ENCODE peak calls at places on chromosomes 4 and X, in seven cellular contexts. X is psoas muscle, I is sigmoid colon, Y is foreskin fibroblast, C is lower leg skin, Q is thoracic aorta, N is NB4. M is an unnamed sample.
A peak's percentile ranks its signal among the peaks of the same experiment; 100 is the strongest.

GRCh38 chr4:22047793-22048192 is 99.2 kb upstream of the KCNIP4 start:
- DNase-seq in X (no peak), I (no peak), Y (no peak), C (no peak), Q (no peak), N (peak; percentile 4), M (no peak)

GRCh38 chr4:78624048-78624447 is 72.5 kb downstream of the ANXA3 start:
- DNase-seq in X (no peak), I (no peak), Y (peak; percentile 22), C (no peak), Q (no peak), N (peak; percentile 37), M (no peak)

GRCh38 chrX:150704030-150704613 is 10.9 kb downstream of the MTMR1 start:
- DNase-seq in X (no peak), I (no peak), Y (peak; percentile 13), C (no peak), Q (no peak), N (no peak), M (peak; percentile 63)

GRCh38 chr4:148007789-148008188 is 275.9 kb downstream of the ARHGAP10 start:
- DNase-seq in X (no peak), I (no peak), Y (no peak), C (no peak), Q (no peak), N (no peak), M (no peak)

GRCh38 chr4:76458829-76459228 is 23.8 kb downstream of the SHROOM3 start:
- DNase-seq in X (no peak), I (no peak), Y (no peak), C (no peak), Q (no peak), N (no peak), M (no peak)

GRCh38 chr4:7911044-7911578 is 28.6 kb downstream of the AFAP1 start:
- DNase-seq in X (peak; percentile 59), I (peak; percentile 74), Y (peak; percentile 94), C (no peak), Q (peak; percentile 24), N (no peak), M (peak; percentile 95)

GRCh38 chr4:66307641-66308438 is 637.6 kb upstream of the EPHA5 start:
- DNase-seq in X (no peak), I (peak; percentile 57), Y (no peak), C (no peak), Q (no peak), N (no peak), M (no peak)

GRCh38 chrX:139881130-139881529 is 51.7 kb downstream of the ATP11C start:
- DNase-seq in X (no peak), I (no peak), Y (peak; percentile 19), C (no peak), Q (no peak), N (no peak), M (peak; percentile 89)

GRCh38 chr4:26441110-26441509 is 49.2 kb downstream of the CCKAR start:
- DNase-seq in X (no peak), I (no peak), Y (peak; percentile 63), C (no peak), Q (no peak), N (no peak), M (peak; percentile 68)

GRCh38 chr4:127809173-127809800 is 27.2 kb downstream of the HSPA4L start:
- DNase-seq in X (no peak), I (no peak), Y (peak; percentile 6), C (no peak), Q (no peak), N (peak; percentile 7), M (peak; percentile 18)
- TF ChIP-seq CTCF in X (no peak), I (no peak), Y (peak; percentile 18), C (no peak), Q (no peak), N (no peak), M (peak; percentile 12)

DNA sequence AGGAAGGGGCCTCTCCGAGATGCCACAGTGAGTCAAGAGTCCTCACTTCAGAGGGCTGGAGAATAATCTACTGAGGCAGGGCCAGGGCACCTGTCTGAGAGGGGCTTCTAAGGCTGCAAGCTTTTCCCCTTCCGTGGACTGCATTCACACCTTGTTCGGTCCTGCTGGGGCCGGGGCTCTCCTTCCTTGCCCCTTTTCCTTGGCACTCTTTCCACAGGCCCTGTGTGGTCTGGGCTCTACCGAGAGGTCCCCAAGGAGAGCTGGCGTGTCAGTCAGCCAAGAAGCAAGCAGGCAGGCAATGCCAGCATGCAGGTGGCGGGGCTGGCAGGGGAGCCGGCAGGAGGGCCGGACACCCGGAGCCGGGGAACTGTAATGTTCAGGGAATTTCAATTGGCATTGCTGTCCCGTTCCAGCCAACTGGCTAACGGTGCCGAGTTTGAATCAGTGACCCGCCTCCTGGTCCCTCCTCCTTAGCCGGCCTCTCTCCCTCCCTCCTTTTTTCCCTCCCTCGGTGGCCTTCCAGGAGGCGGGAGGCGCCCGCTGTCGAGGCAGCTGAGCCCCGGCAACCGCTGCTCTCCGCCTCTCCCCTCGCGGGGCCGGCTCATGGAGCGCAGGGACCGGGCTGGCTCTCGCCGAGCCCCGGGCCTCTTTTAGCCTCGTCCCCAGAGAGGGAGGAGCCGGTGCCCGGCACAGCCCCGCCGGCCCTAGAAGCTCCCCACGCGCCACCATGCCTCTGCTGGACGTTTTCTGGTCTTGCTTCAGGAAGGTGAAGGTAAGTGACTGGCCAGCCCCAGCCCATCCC is at the start of gene STARD8:
- DNase-seq in X (peak; percentile 57), I (no peak), Y (peak; percentile 57), C (peak; percentile 85), Q (peak; percentile 7), N (no peak), M (peak; percentile 42)
- H3K4me3 ChIP-seq in X (peak within 1 kb of the TSS; percentile 53), I (peak within 1 kb of the TSS; percentile 34), Y (peak within 1 kb of the TSS; percentile 41), C (no peak within 1 kb of the TSS), Q (peak within 1 kb of the TSS; percentile 63), N (no peak within 1 kb of the TSS), M (peak within 1 kb of the TSS; percentile 37)

GRCh38 chr4:119082661-119083060 is 53.0 kb upstream of the MYOZ2 start:
- DNase-seq in X (no peak), I (no peak), Y (no peak), C (no peak), Q (no peak), N (no peak), M (no peak)

GRCh38 chr4:119084503-119084902 is 51.1 kb upstream of the MYOZ2 start:
- DNase-seq in X (no peak), I (no peak), Y (no peak), C (no peak), Q (no peak), N (no peak), M (no peak)

GRCh38 chr4:119087656-119088055 is 48.0 kb upstream of the MYOZ2 start:
- DNase-seq in X (no peak), I (no peak), Y (no peak), C (no peak), Q (no peak), N (no peak), M (no peak)

GRCh38 chr4:119081943-119082342 is 53.7 kb upstream of the MYOZ2 start:
- DNase-seq in X (no peak), I (no peak), Y (no peak), C (no peak), Q (no peak), N (no peak), M (no peak)

DNA sequence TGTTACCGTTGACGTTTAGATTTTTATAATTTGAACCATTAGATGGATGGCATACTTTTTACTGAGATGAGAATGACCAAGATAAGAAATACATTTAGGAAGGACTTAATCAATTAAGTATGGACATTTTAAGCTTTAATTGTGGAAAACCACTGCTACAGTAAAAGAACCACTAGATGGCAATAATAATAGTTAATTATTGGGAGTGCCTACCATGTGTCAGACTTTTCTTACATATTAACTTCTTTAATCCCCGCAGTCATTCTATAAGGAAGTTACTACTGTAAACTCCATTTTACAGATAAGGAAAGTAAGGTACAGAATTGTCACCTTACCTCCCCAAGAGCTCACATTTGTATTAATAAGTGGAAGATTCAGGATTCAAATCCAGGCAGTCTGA is 48.5 kb upstream of the MYOZ2 start:
- DNase-seq in X (no peak), I (no peak), Y (peak; percentile 55), C (no peak), Q (no peak), N (no peak), M (peak; percentile 51)
- TF ChIP-seq CTCF in X (peak; percentile 30), I (no peak), Y (peak; percentile 26), C (no peak), Q (no peak), N (no peak), M (peak; percentile 44)

GRCh38 chr4:6470502-6471302 is 1.7 kb downstream of the PPP2R2C start:
- DNase-seq in X (peak; percentile 64), I (peak; percentile 75), Y (peak; percentile 53), C (peak; percentile 82), Q (no peak), N (peak; percentile 53), M (peak; percentile 32)
- H3K4me3 ChIP-seq in X (peak overlapping the region; percentile 63), I (peak overlapping the region; percentile 50), Y (peak overlapping the region; percentile 38), C (peak overlapping the region; percentile 18), Q (peak overlapping the region; percentile 73), N (no peak overlapping the region), M (peak overlapping the region; percentile 48)

DNA sequence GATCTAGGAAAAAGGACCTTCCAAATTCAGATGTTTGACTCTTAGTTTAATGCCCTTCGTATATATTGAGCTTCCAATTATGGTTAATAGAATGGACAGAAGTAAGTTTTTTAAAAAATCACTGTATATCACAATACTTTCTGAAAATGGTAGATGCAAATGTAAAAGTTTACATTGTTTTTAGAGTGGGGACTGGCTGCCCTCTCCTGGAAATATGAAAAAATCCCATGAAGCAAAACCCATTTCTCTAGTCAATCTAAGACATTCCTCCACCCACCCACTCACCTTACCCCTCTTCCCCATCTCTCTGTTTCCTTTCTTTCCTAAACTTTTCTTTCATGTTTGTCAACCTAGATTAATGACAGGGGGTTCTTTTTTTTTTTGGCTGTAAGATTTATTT is 134.5 kb downstream of the ARHGAP6 start:
- DNase-seq in X (no peak), I (no peak), Y (peak; percentile 43), C (no peak), Q (no peak), N (no peak), M (peak; percentile 47)
- TF ChIP-seq CTCF in X (peak; percentile 24), I (peak; percentile 18), Y (peak; percentile 20), C (no peak), Q (peak; percentile 37), N (no peak), M (peak; percentile 44)

GRCh38 chrX:141760761-141761160 is 62.2 kb upstream of the SPANXD start:
- DNase-seq in X (no peak), I (no peak), Y (peak; percentile 11), C (no peak), Q (no peak), N (no peak), M (no peak)

DNA sequence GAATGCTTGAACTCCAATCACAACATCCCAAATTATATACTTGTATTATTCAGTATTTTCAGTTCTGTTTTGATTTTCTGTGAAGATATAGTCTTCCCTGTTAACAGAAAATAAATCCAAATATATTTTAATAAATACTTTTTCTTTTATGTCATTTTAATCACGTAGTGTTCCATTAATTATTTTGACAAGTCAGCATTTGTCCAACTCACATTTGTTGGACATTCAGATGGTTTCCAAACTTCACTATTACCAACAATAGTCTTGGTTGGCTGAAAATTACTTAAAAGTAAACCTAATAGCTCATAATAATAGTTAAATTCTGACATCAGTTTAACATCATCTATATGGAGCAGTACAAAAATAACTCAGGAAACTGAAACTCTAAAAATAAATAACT is 60.7 kb upstream of the SPANXD start:
- DNase-seq in X (no peak), I (no peak), Y (no peak), C (no peak), Q (no peak), N (no peak), M (no peak)
- H3K4me3 ChIP-seq in X (no peak overlapping the region), I (no peak overlapping the region), Y (no peak overlapping the region), C (no peak overlapping the region), Q (no peak overlapping the region), N (no peak overlapping the region), M (no peak overlapping the region)

DNA sequence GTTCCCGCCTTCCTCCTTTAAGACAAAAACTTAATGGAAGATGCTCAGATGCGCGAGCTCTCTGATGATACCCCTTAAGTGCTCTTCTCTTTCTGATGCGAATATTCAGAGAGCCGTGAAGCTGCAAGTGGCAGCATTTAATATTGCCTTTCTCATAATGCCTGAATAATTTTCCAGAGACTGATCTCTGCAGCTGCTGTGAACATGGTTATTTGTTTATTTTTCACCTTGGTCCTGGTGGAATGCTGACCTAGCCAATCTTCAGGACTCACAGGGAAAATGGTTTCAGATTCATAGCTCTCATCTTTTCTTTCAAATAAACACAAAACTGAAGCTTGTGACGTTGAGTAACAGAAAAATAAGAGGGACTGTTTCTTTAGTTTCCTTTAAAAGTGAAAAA is 251.9 kb downstream of the TENM3 start:
- DNase-seq in X (no peak), I (no peak), Y (no peak), C (no peak), Q (no peak), N (no peak), M (no peak)
- TF ChIP-seq CTCF in X (no peak), I (no peak), Y (no peak), C (no peak), Q (no peak), N (no peak), M (no peak)